ENCODE peak calls at places on chromosomes 11 and 22, in four cellular contexts. Z is IMR-90, K is K562, O is GM12878. L is an unnamed sample.
A peak's percentile ranks its signal among the peaks of the same experiment; 100 is the strongest.

GRCh38 chr22:36143066-36143815 is 17.3 kb downstream of the APOL3 start:
- DNase-seq in K (no peak), O (no peak), Z (no peak), L (no peak)

GRCh38 chr11:66188580-66188979 is 79.9 kb upstream of the RAB1B start:
- DNase-seq in Z (peak; percentile 85), O (no peak), K (no peak), L (no peak)

GRCh38 chr11:7514099-7514725 is 413 bp downstream of the PPFIBP2 start:
- DNase-seq in K (no peak), O (no peak), Z (no peak), L (peak; percentile 22)

GRCh38 chr11:68014157-68014965 is 4.2 kb downstream of the ALDH3B1 start:
- DNase-seq in Z (peak; percentile 87), O (no peak), K (no peak), L (peak; percentile 100)

GRCh38 chr22:45224988-45225731 is 15.5 kb downstream of the KIAA0930 start:
- DNase-seq in K (no peak), O (no peak), Z (no peak), L (no peak)

GRCh38 chr22:45515678-45516077 is 13.0 kb downstream of the FBLN1 start:
- DNase-seq in O (no peak), Z (no peak), K (no peak), L (no peak)

GRCh38 chr22:45887202-45888131 is 89.5 kb downstream of the WNT7B start:
- DNase-seq in O (no peak), Z (no peak), K (no peak), L (no peak)

GRCh38 chr11:61254403-61255025 is 13.5 kb downstream of the PGA5 start:
- DNase-seq in Z (peak; percentile 52), K (peak; percentile 88), O (peak; percentile 25), L (peak; percentile 70)

GRCh38 chr11:94771951-94772350 is 3.8 kb downstream of the AMOTL1 start:
- DNase-seq in Z (no peak), O (no peak), K (no peak), L (no peak)

GRCh38 chr11:18527512-18527911 is 770 bp upstream of the TSG101 start:
- DNase-seq in Z (peak; percentile 43), K (no peak), O (no peak), L (peak; percentile 44)

GRCh38 chr11:7846003-7846402 is 49.3 kb upstream of the OR5P2 start:
- DNase-seq in K (no peak), Z (peak; percentile 3), O (no peak), L (no peak)

GRCh38 chr11:64762916-64763803 is 3.4 kb upstream of the PYGM start:
- DNase-seq in K (no peak), O (no peak), Z (peak; percentile 79), L (no peak)

GRCh38 chr11:70568504-70569172 is 170.3 kb downstream of the CTTN start:
- DNase-seq in Z (peak; percentile 24), K (peak; percentile 44), O (no peak), L (no peak)

GRCh38 chr11:7672960-7673723 is at the start of gene CYB5R2:
- DNase-seq in O (no peak), Z (peak; percentile 5), K (peak; percentile 69), L (peak; percentile 35)

GRCh38 chr11:17528181-17528691 is 16.0 kb downstream of the USH1C start:
- DNase-seq in Z (peak; percentile 28), K (peak; percentile 84), O (no peak), L (peak; percentile 88)

GRCh38 chr11:74257934-74258553 is 53.4 kb downstream of the P4HA3 start:
- DNase-seq in K (no peak), O (no peak), Z (peak; percentile 82), L (no peak)

GRCh38 chr11:1531961-1532586 is 40.0 kb downstream of the DUSP8 start:
- DNase-seq in Z (no peak), K (no peak), O (no peak), L (no peak)

GRCh38 chr11:120228794-120229384 is 11.1 kb upstream of the POU2F3 start:
- DNase-seq in O (no peak), K (peak; percentile 47), Z (no peak), L (no peak)

GRCh38 chr11:77126861-77127673 is 979 bp upstream of the MYO7A start:
- DNase-seq in K (peak; percentile 82), O (no peak), Z (peak; percentile 39), L (peak; percentile 63)

GRCh38 chr11:100769165-100769564 is 82.1 kb downstream of the ARHGAP42 start:
- DNase-seq in Z (no peak), O (no peak), K (no peak), L (no peak)

GRCh38 chr11:45025716-45026492 is 75.2 kb upstream of the TP53I11 start:
- DNase-seq in O (no peak), Z (peak; percentile 22), K (no peak), L (no peak)

GRCh38 chr11:29214833-29215232 is 802.0 kb downstream of the KCNA4 start:
- DNase-seq in K (no peak), Z (peak; percentile 76), O (no peak), L (no peak)

GRCh38 chr22:17777005-17777716 is 2.9 kb upstream of the BID start:
- DNase-seq in K (peak; percentile 56), O (peak; percentile 87), Z (no peak), L (no peak)

GRCh38 chr11:92758216-92758615 is 211.2 kb upstream of the MTNR1B start:
- DNase-seq in O (no peak), K (no peak), Z (no peak), L (no peak)

GRCh38 chr11:119791047-119791446 is 62.0 kb upstream of the NECTIN1 start:
- DNase-seq in Z (no peak), O (no peak), K (no peak), L (no peak)

GRCh38 chr11:78168539-78169477 is 19.6 kb downstream of the KCTD21 start:
- DNase-seq in O (no peak), Z (peak; percentile 88), K (no peak), L (no peak)

DNA sequence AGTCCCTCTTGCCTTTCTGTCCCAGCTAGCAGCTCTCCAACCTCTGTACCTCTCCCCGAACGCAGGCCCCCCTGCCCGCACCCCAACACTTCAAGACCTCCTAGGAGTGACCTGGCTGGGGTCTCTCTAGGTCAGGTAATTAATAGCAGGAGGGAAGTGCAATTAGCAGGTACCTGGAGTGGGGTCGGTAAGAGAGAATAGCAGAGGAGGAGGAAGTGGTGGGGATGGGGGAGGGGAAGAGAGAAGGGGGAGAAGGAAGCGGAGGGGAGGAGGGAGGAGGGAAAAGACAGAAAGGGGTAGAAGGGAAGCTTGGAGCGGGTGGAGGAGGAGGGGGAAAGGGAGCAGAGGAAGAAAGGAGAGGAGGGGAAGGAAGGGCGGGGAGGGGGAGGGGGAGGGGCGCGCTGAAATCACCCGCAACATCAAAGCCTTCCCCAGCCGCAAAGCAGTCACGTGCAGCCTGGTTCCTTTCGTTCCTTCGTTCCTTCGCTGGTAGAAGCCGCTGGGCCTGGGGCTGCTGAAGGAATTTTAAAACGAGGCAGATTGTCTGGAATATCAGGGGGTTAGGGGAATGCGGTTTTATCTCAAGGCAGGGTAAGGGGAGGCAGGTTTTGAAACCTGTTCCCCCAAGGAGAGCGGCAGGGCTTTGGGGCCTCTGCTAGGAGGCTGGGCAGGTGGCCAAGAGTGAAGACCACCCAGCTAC is 29.3 kb upstream of the TCF20 start:
- DNase-seq in Z (no peak), K (peak; percentile 55), O (no peak), L (no peak)
- TF ChIP-seq ELK1 in Z (no peak), K (no peak), O (no peak), L (no peak)

DNA sequence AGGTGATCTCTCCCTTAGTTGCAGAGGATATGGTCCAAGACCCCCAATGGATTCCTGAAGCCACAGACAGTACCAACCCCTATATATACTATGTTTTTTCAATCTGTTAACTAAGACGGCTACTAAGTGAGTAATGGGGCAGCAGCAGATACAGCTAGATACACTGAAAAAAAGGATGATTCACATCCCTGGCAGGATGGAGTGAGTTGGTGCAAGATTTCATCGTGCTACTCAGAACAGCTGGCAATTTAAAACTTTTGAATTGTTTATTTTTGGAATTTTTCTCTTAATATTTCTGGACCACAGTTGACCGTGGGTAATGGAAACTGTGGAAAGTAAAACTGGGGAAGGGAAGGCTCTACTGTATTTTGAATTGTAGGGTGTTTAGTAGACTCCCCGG is 17.0 kb upstream of the TMEM218 start:
- DNase-seq in O (no peak), Z (peak; percentile 93), K (no peak), L (no peak)
- TF ChIP-seq ELK1 in O (no peak), Z (no peak), K (no peak), L (no peak)

GRCh38 chr22:48943567-48944432 is 883.9 kb downstream of the BRD1 start:
- DNase-seq in K (peak; percentile 54), O (no peak), Z (no peak), L (peak; percentile 25)

GRCh38 chr22:48945621-48946458 is 881.8 kb downstream of the BRD1 start:
- DNase-seq in K (no peak), Z (no peak), O (no peak), L (no peak)

GRCh38 chr22:48942698-48943566 is 884.7 kb downstream of the BRD1 start:
- DNase-seq in Z (no peak), O (no peak), K (no peak), L (no peak)

GRCh38 chr22:48944756-48945620 is 882.7 kb downstream of the BRD1 start:
- DNase-seq in Z (no peak), K (no peak), O (no peak), L (no peak)

DNA sequence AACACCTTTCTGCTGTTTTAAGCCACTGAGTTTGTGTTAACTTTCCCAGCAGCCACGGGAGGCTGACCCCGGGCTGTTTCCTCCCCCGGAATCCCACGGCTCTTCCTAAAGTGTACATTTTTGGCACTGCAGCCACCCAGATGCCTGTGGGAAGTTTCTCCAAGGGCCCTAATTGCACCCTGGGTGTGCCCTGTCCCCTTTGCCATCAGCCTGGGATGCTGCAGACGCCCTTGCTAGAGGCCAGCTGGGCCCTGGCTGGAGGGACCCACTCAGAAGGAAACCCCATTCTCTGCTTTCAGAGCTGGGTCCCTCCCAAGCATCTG is 883.3 kb downstream of the BRD1 start:
- DNase-seq in K (no peak), Z (no peak), O (no peak), L (no peak)
- TF ChIP-seq ELK1 in K (no peak), Z (no peak), O (no peak), L (no peak)

GRCh38 chr11:113885897-113886296 is 10.5 kb upstream of the USP28 start:
- DNase-seq in Z (no peak), K (no peak), O (no peak), L (no peak)

GRCh38 chr11:113880966-113881365 is 5.6 kb upstream of the USP28 start:
- DNase-seq in O (no peak), Z (no peak), K (no peak), L (no peak)

GRCh38 chr11:113881856-113882255 is 6.5 kb upstream of the USP28 start:
- DNase-seq in Z (no peak), O (no peak), K (peak; percentile 35), L (no peak)

GRCh38 chr11:113888848-113889247 is 13.5 kb upstream of the USP28 start:
- DNase-seq in Z (no peak), K (no peak), O (no peak), L (no peak)

DNA sequence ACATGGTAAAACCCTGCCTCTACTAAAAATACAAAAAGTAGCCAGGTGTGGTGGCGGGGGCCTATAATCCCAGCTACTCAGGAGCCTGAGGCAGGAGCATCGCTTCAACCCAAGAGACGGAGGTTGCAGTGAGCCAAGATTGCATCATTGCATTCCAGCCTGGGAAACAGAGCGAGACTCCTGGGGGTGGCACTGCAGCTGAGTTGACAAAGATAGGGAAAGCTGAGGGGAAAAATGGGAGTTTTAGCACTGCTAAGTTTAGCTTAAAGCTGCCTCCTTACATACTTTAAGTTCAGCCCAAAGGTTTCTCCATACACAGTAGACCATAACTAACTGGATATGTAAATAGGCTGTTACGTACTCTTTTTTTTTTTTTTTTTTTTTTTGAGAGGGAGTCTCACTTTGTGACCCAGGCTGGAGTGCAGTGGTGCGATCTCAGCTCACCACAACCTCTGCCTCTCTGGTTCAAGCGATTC is 9.0 kb upstream of the USP28 start:
- DNase-seq in K (no peak), Z (peak; percentile 44), O (no peak), L (no peak)
- TF ChIP-seq ELK1 in K (no peak), Z (no peak), O (no peak), L (no peak)

GRCh38 chr22:49094858-49095257 is 732.8 kb downstream of the BRD1 start:
- DNase-seq in O (no peak), K (no peak), Z (no peak), L (no peak)
- TF ChIP-seq ELK1 in O (no peak), K (no peak), Z (no peak), L (no peak)

L was measured in A549.